ENCODE peak calls at places on chromosome 20, in six cellular contexts. One of them, this sample, is unnamed.

GRCh38 chr20:32958574-32958973 is 45.7 kb downstream of the SUN5 start:
- DNase-seq in adrenal gland: no peak
- DNase-seq in esophagus muscularis mucosa: no peak
- DNase-seq in transverse colon: no peak
- DNase-seq in heart left ventricle: no peak
- DNase-seq in HCT116: no peak
- DNase-seq in this sample: no peak

GRCh38 chr20:25341716-25342680 is 48.6 kb downstream of the ABHD12 start:
- DNase-seq in adrenal gland: no peak
- DNase-seq in heart left ventricle: no peak
- DNase-seq in transverse colon: no peak
- DNase-seq in esophagus muscularis mucosa: no peak
- DNase-seq in HCT116: no peak
- DNase-seq in this sample: no peak

GRCh38 chr20:46406986-46407670 is 713 bp upstream of the ELMO2 start:
- DNase-seq in esophagus muscularis mucosa: peak
- DNase-seq in heart left ventricle: peak
- DNase-seq in HCT116: peak
- DNase-seq in adrenal gland: peak
- DNase-seq in transverse colon: peak
- DNase-seq in this sample: no peak

GRCh38 chr20:64239449-64240242 is 15.9 kb upstream of the PCMTD2 start:
- DNase-seq in adrenal gland: no peak
- DNase-seq in heart left ventricle: no peak
- DNase-seq in esophagus muscularis mucosa: no peak
- DNase-seq in HCT116: no peak
- DNase-seq in transverse colon: no peak
- DNase-seq in this sample: no peak

GRCh38 chr20:59677586-59677985 is 73.2 kb downstream of the PHACTR3 start:
- DNase-seq in heart left ventricle: no peak
- DNase-seq in adrenal gland: no peak
- DNase-seq in esophagus muscularis mucosa: no peak
- DNase-seq in transverse colon: no peak
- DNase-seq in HCT116: no peak
- DNase-seq in this sample: no peak

GRCh38 chr20:34536798-34537394 is 20.7 kb downstream of the DYNLRB1 start:
- DNase-seq in transverse colon: peak
- DNase-seq in esophagus muscularis mucosa: no peak
- DNase-seq in adrenal gland: peak
- DNase-seq in HCT116: no peak
- DNase-seq in heart left ventricle: peak
- DNase-seq in this sample: no peak

GRCh38 chr20:57216669-57217068 is 49.8 kb downstream of the BMP7 start:
- DNase-seq in heart left ventricle: no peak
- DNase-seq in adrenal gland: no peak
- DNase-seq in esophagus muscularis mucosa: no peak
- DNase-seq in transverse colon: no peak
- DNase-seq in HCT116: no peak
- DNase-seq in this sample: no peak

GRCh38 chr20:52539891-52540290 is 348.3 kb upstream of the ZFP64 start:
- DNase-seq in adrenal gland: no peak
- DNase-seq in HCT116: no peak
- DNase-seq in esophagus muscularis mucosa: no peak
- DNase-seq in transverse colon: peak
- DNase-seq in heart left ventricle: no peak
- DNase-seq in this sample: no peak

GRCh38 chr20:17946572-17947473 is 21.8 kb downstream of the SNX5 start:
- DNase-seq in esophagus muscularis mucosa: no peak
- DNase-seq in HCT116: no peak
- DNase-seq in adrenal gland: no peak
- DNase-seq in heart left ventricle: no peak
- DNase-seq in transverse colon: no peak
- DNase-seq in this sample: no peak

GRCh38 chr20:24816431-24816830 is 132.6 kb upstream of the CST7 start:
- DNase-seq in transverse colon: no peak
- DNase-seq in esophagus muscularis mucosa: no peak
- DNase-seq in adrenal gland: no peak
- DNase-seq in HCT116: no peak
- DNase-seq in heart left ventricle: no peak
- DNase-seq in this sample: peak

GRCh38 chr20:45898285-45898684 is 7.2 kb downstream of the CTSA start:
- DNase-seq in HCT116: no peak
- DNase-seq in esophagus muscularis mucosa: no peak
- DNase-seq in transverse colon: no peak
- DNase-seq in adrenal gland: no peak
- DNase-seq in heart left ventricle: peak
- DNase-seq in this sample: no peak

GRCh38 chr20:41983159-41983558 is 365.0 kb upstream of the CHD6 start:
- DNase-seq in heart left ventricle: no peak
- DNase-seq in transverse colon: no peak
- DNase-seq in adrenal gland: no peak
- DNase-seq in esophagus muscularis mucosa: peak
- DNase-seq in HCT116: no peak
- DNase-seq in this sample: no peak

GRCh38 chr20:47456952-47457724 is 44.5 kb upstream of the NCOA3 start:
- DNase-seq in adrenal gland: no peak
- DNase-seq in esophagus muscularis mucosa: no peak
- DNase-seq in heart left ventricle: no peak
- DNase-seq in HCT116: no peak
- DNase-seq in transverse colon: no peak
- DNase-seq in this sample: peak

GRCh38 chr20:479487-479886 is 17.2 kb upstream of the TBC1D20 start:
- DNase-seq in HCT116: no peak
- DNase-seq in adrenal gland: no peak
- DNase-seq in transverse colon: no peak
- DNase-seq in heart left ventricle: no peak
- DNase-seq in esophagus muscularis mucosa: no peak
- DNase-seq in this sample: no peak

GRCh38 chr20:47618479-47618878 is 116.8 kb downstream of the NCOA3 start:
- DNase-seq in adrenal gland: no peak
- DNase-seq in esophagus muscularis mucosa: no peak
- DNase-seq in transverse colon: no peak
- DNase-seq in heart left ventricle: no peak
- DNase-seq in HCT116: no peak
- DNase-seq in this sample: no peak

GRCh38 chr20:43926691-43927090 is 12.0 kb downstream of the TOX2 start:
- DNase-seq in HCT116: no peak
- DNase-seq in adrenal gland: no peak
- DNase-seq in transverse colon: no peak
- DNase-seq in heart left ventricle: no peak
- DNase-seq in esophagus muscularis mucosa: no peak
- DNase-seq in this sample: no peak

GRCh38 chr20:34825530-34826362 is at the start of gene NCOA6:
- DNase-seq in transverse colon: peak
- DNase-seq in HCT116: peak
- DNase-seq in esophagus muscularis mucosa: peak
- DNase-seq in heart left ventricle: peak
- DNase-seq in adrenal gland: peak
- DNase-seq in this sample: peak

GRCh38 chr20:8837396-8837795 is 231.5 kb upstream of the PLCB4 start:
- DNase-seq in heart left ventricle: no peak
- DNase-seq in esophagus muscularis mucosa: no peak
- DNase-seq in transverse colon: no peak
- DNase-seq in adrenal gland: no peak
- DNase-seq in HCT116: no peak
- DNase-seq in this sample: peak

GRCh38 chr20:1299522-1299921 is 29.4 kb downstream of the SDCBP2 start:
- DNase-seq in esophagus muscularis mucosa: no peak
- DNase-seq in HCT116: peak
- DNase-seq in heart left ventricle: no peak
- DNase-seq in transverse colon: no peak
- DNase-seq in adrenal gland: no peak
- DNase-seq in this sample: peak

DNA sequence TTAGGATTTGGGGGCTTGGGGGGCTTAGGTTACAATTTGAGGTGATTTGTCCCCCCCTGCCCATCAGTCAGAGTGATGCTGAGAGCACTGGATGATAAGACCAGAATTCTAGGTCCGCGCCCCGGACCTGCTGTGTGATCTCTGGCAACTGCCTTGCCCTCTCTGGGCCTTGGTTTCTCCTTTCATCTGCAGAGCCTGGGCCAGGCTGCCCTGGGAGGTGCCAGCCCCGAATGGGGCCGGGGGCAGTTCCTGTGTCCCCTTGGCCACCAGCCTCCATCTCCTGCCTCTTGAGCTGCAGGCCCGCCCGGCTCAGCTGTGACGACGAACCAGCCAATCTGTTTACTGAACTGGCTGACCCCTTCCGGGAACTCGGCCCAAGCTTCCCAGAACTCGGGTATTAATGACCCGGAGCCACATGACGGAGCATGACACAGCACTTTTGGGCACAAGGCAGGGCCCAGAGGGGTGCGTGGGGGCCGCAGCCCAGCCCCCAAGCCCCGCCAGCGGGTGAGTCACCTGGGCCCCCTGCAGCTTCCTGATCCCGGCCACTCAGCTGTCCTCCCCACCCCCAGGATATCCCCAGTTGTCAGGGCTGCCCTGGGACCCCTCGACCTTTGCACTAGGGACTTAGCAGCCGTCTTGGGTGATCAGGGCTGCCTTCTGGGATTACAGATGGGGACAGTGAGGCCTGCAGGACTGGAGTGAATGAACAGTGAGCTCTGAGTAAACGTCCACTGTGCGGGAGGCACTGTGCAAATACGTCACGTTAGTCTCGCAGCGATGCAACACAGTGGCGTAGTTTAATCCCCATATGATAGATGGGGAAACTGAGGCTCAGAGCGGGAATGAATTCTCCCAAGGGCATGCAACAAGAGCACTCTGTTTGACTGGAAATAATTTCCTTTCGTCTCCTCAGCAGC is 102.0 kb downstream of the CEBPB start:
- DNase-seq in adrenal gland: peak
- DNase-seq in HCT116: no peak
- DNase-seq in esophagus muscularis mucosa: peak
- DNase-seq in transverse colon: peak
- DNase-seq in heart left ventricle: peak
- DNase-seq in this sample: peak
- TF ChIP-seq POLR2A in adrenal gland: peak
- TF ChIP-seq POLR2A in HCT116: no peak
- TF ChIP-seq POLR2A in esophagus muscularis mucosa: no peak
- TF ChIP-seq POLR2A in transverse colon: no peak
- TF ChIP-seq POLR2A in heart left ventricle: no peak
- TF ChIP-seq POLR2A in this sample: peak

GRCh38 chr20:10673176-10673830 is 496 bp downstream of the JAG1 start:
- DNase-seq in transverse colon: peak
- DNase-seq in esophagus muscularis mucosa: no peak
- DNase-seq in heart left ventricle: peak
- DNase-seq in HCT116: no peak
- DNase-seq in adrenal gland: peak
- DNase-seq in this sample: peak

GRCh38 chr20:10674684-10675455 is 1.1 kb upstream of the JAG1 start:
- DNase-seq in esophagus muscularis mucosa: peak
- DNase-seq in adrenal gland: peak
- DNase-seq in heart left ventricle: peak
- DNase-seq in transverse colon: peak
- DNase-seq in HCT116: peak
- DNase-seq in this sample: peak

GRCh38 chr20:10675456-10675848 is 1.7 kb upstream of the JAG1 start:
- DNase-seq in esophagus muscularis mucosa: no peak
- DNase-seq in transverse colon: no peak
- DNase-seq in heart left ventricle: no peak
- DNase-seq in HCT116: no peak
- DNase-seq in adrenal gland: no peak
- DNase-seq in this sample: no peak

GRCh38 chr20:10672579-10673127 is 1.1 kb downstream of the JAG1 start:
- DNase-seq in adrenal gland: peak
- DNase-seq in HCT116: no peak
- DNase-seq in esophagus muscularis mucosa: peak
- DNase-seq in transverse colon: peak
- DNase-seq in heart left ventricle: peak
- DNase-seq in this sample: peak

GRCh38 chr20:10673831-10674683 is at the start of gene JAG1:
- DNase-seq in heart left ventricle: peak
- DNase-seq in esophagus muscularis mucosa: peak
- DNase-seq in HCT116: peak
- DNase-seq in adrenal gland: peak
- DNase-seq in transverse colon: peak
- DNase-seq in this sample: peak
- TF ChIP-seq POLR2A in heart left ventricle: peak
- TF ChIP-seq POLR2A in esophagus muscularis mucosa: peak
- TF ChIP-seq POLR2A in HCT116: peak
- TF ChIP-seq POLR2A in adrenal gland: peak
- TF ChIP-seq POLR2A in transverse colon: peak
- TF ChIP-seq POLR2A in this sample: peak

DNA sequence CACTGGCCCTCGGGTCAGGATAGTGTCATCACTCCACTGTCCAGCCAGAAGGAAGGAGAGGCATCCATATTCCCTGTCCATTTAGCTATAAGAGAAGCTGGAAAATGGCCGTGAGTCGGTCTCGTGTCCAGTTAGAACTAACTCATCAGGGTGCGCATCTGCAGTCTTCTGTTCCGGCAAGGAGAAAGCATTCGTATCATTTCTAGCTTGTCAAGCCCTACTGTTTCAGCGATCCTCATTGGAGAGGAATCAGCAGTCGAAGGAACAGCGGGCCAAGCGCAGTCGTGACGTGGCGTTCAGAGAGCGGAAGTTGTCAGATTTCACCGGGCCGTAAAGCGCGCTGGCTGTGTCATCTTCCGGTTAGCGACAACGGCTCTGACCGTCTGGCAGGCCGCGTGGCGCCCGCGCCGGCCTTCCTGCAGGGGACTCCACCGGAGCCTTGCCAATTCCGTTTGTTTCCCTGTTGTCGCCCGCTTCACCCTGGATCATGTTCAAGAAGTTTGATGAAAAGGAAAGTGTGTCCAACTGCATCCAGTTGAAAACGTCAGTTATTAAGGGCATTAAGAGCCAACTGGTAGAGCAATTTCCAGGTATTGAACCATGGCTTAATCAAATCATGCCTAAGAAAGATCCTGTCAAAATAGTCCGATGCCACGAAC is 32.9 kb downstream of the HM13 start:
- DNase-seq in HCT116: peak
- DNase-seq in transverse colon: peak
- DNase-seq in heart left ventricle: peak
- DNase-seq in adrenal gland: peak
- DNase-seq in esophagus muscularis mucosa: peak
- DNase-seq in this sample: no peak
- TF ChIP-seq POLR2A in HCT116: peak
- TF ChIP-seq POLR2A in transverse colon: peak
- TF ChIP-seq POLR2A in heart left ventricle: peak
- TF ChIP-seq POLR2A in adrenal gland: peak
- TF ChIP-seq POLR2A in esophagus muscularis mucosa: peak
- TF ChIP-seq POLR2A in this sample: peak

GRCh38 chr20:23357767-23358562 is 4.0 kb upstream of the GZF1 start:
- DNase-seq in esophagus muscularis mucosa: peak
- DNase-seq in HCT116: peak
- DNase-seq in heart left ventricle: peak
- DNase-seq in adrenal gland: peak
- DNase-seq in transverse colon: peak
- DNase-seq in this sample: peak
- TF ChIP-seq POLR2A in esophagus muscularis mucosa: peak
- TF ChIP-seq POLR2A in HCT116: peak
- TF ChIP-seq POLR2A in heart left ventricle: peak
- TF ChIP-seq POLR2A in adrenal gland: peak
- TF ChIP-seq POLR2A in transverse colon: peak
- TF ChIP-seq POLR2A in this sample: peak

This sample was measured in H54.